ENCODE peak calls at places on chromosomes 6 and 20, in six cellular contexts. T is neural progenitor cell, C is NT2/D1, O is mammary epithelial cell, N is Karpas-422, L is mesendoderm. U is an unnamed sample.
A peak's percentile ranks its signal among the peaks of the same experiment; 100 is the strongest.

GRCh38 chr6:161305860-161306259 is 32.0 kb upstream of the AGPAT4 start:
- DNase-seq in T (no peak), C (no peak), O (no peak), N (no peak), L (no peak), U (no peak)

GRCh38 chr20:45097485-45098095 is 3.3 kb downstream of the KCNS1 start:
- DNase-seq in T (no peak), C (no peak), O (no peak), N (no peak), L (peak; percentile 45), U (no peak)

GRCh38 chr6:156590482-156590881 is 186.7 kb upstream of the ARID1B start:
- DNase-seq in T (no peak), C (no peak), O (no peak), N (no peak), L (peak; percentile 44), U (no peak)

GRCh38 chr6:129138739-129139405 is 255.9 kb downstream of the LAMA2 start:
- DNase-seq in T (no peak), C (no peak), O (no peak), N (no peak), L (no peak), U (no peak)

GRCh38 chr20:50517817-50518154 is 7.6 kb downstream of the PTPN1 start:
- DNase-seq in T (no peak), C (no peak), O (no peak), N (no peak), L (no peak), U (no peak)

GRCh38 chr20:19631410-19631809 is 126.6 kb upstream of the RIN2 start:
- DNase-seq in T (no peak), C (no peak), O (no peak), N (no peak), L (no peak), U (no peak)

GRCh38 chr20:39799366-39799965 is 837.3 kb downstream of the DHX35 start:
- DNase-seq in T (no peak), C (no peak), O (no peak), N (no peak), L (no peak), U (no peak)

GRCh38 chr6:134169881-134170486 is 117.6 kb upstream of the SLC2A12 start:
- DNase-seq in T (no peak), C (no peak), O (peak; percentile 22), N (no peak), L (no peak), U (no peak)

GRCh38 chr6:10177703-10178102 is 237.2 kb downstream of the TFAP2A start:
- DNase-seq in T (no peak), C (no peak), O (peak; percentile 46), N (no peak), L (peak; percentile 54), U (peak; percentile 42)

GRCh38 chr6:71393471-71393870 is 104.9 kb downstream of the OGFRL1 start:
- DNase-seq in T (no peak), C (no peak), O (no peak), N (no peak), L (no peak), U (no peak)

GRCh38 chr6:158237656-158238055 is 69.5 kb downstream of the GTF2H5 start:
- DNase-seq in T (no peak), C (no peak), O (no peak), N (no peak), L (no peak), U (peak; percentile 27)

GRCh38 chr20:57658447-57659130 is 38.4 kb upstream of the ZBP1 start:
- DNase-seq in T (no peak), C (no peak), O (no peak), N (no peak), L (no peak), U (no peak)

GRCh38 chr6:168070804-168071203 is 8.2 kb downstream of the FRMD1 start:
- DNase-seq in T (no peak), C (no peak), O (no peak), N (no peak), L (no peak), U (no peak)

GRCh38 chr6:105163186-105163585 is 16.6 kb downstream of the POPDC3 start:
- DNase-seq in T (no peak), C (no peak), O (no peak), N (no peak), L (no peak), U (no peak)

GRCh38 chr6:70282906-70283461 is 19.9 kb downstream of the COL9A1 start:
- DNase-seq in T (peak; percentile 80), C (peak; percentile 15), O (no peak), N (no peak), L (peak; percentile 77), U (no peak)

GRCh38 chr6:11214438-11214837 is 18.0 kb downstream of the NEDD9 start:
- DNase-seq in T (no peak), C (no peak), O (no peak), N (no peak), L (no peak), U (no peak)

GRCh38 chr6:161481786-161482516 is 208.1 kb upstream of the AGPAT4 start:
- DNase-seq in T (no peak), C (no peak), O (no peak), N (no peak), L (no peak), U (peak; percentile 27)

GRCh38 chr6:187252-187840 is 104.9 kb upstream of the DUSP22 start:
- DNase-seq in T (peak; percentile 13), C (no peak), O (no peak), N (no peak), L (peak; percentile 36), U (no peak)

GRCh38 chr6:39227476-39227875 is 1.8 kb downstream of the KCNK5 start:
- DNase-seq in T (no peak), C (no peak), O (no peak), N (no peak), L (no peak), U (no peak)
- H3K9ac ChIP-seq in T (no peak overlapping the region), C (no peak overlapping the region), O (no peak overlapping the region), N (no peak overlapping the region), L (peak overlapping the region; percentile 70), U (no peak overlapping the region)

GRCh38 chr20:3753098-3753497 is 14.5 kb downstream of the ADISSP start:
- DNase-seq in T (peak; percentile 85), C (peak; percentile 78), O (peak; percentile 41), N (peak; percentile 84), L (peak; percentile 83), U (peak; percentile 75)

GRCh38 chr20:3749689-3750639 is 17.5 kb downstream of the HSPA12B start:
- DNase-seq in T (peak; percentile 85), C (no peak), O (peak; percentile 23), N (peak; percentile 64), L (peak; percentile 72), U (no peak)

GRCh38 chr20:3751664-3752385 is 15.7 kb downstream of the ADISSP start:
- DNase-seq in T (peak; percentile 87), C (peak; percentile 40), O (no peak), N (no peak), L (peak; percentile 74), U (no peak)

GRCh38 chr20:3752386-3752759 is 15.2 kb downstream of the ADISSP start:
- DNase-seq in T (no peak), C (no peak), O (no peak), N (no peak), L (no peak), U (no peak)

DNA sequence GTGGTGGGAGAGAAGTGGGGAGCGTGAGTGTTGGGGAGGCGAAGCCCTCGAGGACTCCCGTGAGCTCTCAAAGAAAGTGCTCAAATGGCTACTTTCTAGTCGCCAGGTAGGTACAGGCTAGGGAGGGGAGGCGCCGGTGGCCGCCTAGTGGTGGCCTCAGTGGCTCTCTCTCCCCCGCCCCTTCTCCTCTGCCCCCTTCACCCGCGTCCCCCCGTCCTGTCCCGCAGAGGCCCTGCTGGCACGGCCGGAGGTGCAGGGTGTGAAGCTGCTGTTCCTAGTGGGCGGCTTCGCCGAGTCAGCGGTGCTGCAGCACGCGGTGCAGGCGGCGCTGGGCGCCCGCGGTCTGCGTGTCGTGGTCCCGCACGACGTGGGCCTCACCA is 16.3 kb downstream of the ADISSP start:
- DNase-seq in T (peak; percentile 35), C (no peak), O (no peak), N (no peak), L (no peak), U (no peak)
- H3K4me3 ChIP-seq in T (peak overlapping the region; percentile 45), C (peak overlapping the region; percentile 37), O (no peak overlapping the region), N (no peak overlapping the region), L (no peak overlapping the region), U (no peak overlapping the region)

DNA sequence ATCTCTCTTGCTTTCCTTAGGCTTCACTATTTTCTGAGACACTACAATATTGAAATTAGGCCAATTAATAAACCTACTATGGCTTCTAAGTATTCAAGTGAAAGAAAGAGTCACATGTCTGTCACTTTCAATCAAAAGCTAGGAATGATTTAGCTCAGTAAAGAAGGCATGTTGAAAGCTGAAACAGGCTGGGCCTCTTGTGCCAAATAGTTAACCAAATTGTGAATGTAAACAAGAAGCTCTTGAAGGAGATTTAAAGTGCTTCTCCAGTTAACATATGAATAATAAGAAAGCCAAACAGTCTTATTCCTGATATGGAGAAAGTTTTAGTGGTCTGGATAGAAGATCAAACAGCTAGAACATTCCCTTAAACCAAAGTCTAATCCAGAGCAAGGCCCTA is 236.3 kb downstream of the OTOR start:
- DNase-seq in T (no peak), C (no peak), O (no peak), N (no peak), L (no peak), U (no peak)
- H3K36me3 ChIP-seq in T (no peaks in the 10 kb centered on the region), C (no peaks in the 10 kb centered on the region), O (no peaks in the 10 kb centered on the region), N (no peaks in the 10 kb centered on the region), L (no peaks in the 10 kb centered on the region), U (no peaks in the 10 kb centered on the region)

GRCh38 chr6:31715022-31715683 is at the start of gene LY6G6D:
- DNase-seq in T (no peak), C (no peak), O (no peak), N (no peak), L (no peak), U (no peak)
- H3K9ac ChIP-seq in T (no peak within 1 kb of the TSS), C (peak within 1 kb of the TSS; percentile 32), O (no peak within 1 kb of the TSS), N (no peak within 1 kb of the TSS), L (peak within 1 kb of the TSS; percentile 62), U (no peak within 1 kb of the TSS)

GRCh38 chr6:136039185-136039584 is 187.7 kb downstream of the PDE7B start:
- DNase-seq in T (no peak), C (no peak), O (no peak), N (no peak), L (no peak), U (no peak)
- H3K4me3 ChIP-seq in T (no peak overlapping the region), C (no peak overlapping the region), O (no peak overlapping the region), N (no peak overlapping the region), L (no peak overlapping the region), U (peak overlapping the region; percentile 79)

U was measured in adipocyte.